ENCODE peak calls at places on chromosomes 2 and 18, in four cellular contexts. N, W, J and P are unnamed samples.
A peak's percentile ranks its signal among the peaks of the same experiment; 100 is the strongest.

GRCh38 chr2:230964136-230964730 is 31.7 kb upstream of the SPATA3 start:
- DNase-seq in J (no peak), W (no peak), N (no peak), P (no peak)

GRCh38 chr2:97870396-97870843 is 125.3 kb downstream of the TMEM131 start:
- DNase-seq in W (peak; percentile 48), J (peak; percentile 76), N (no peak), P (no peak)

GRCh38 chr2:9261231-9261883 is 54.7 kb downstream of the ASAP2 start:
- DNase-seq in N (no peak), J (no peak), W (peak; percentile 54), P (no peak)

GRCh38 chr18:13259701-13260100 is 41.1 kb downstream of the LDLRAD4 start:
- DNase-seq in N (no peak), J (no peak), W (no peak), P (no peak)

GRCh38 chr2:53964237-53964952 is 6.4 kb downstream of the PSME4 start:
- DNase-seq in J (peak; percentile 22), W (no peak), N (no peak), P (no peak)

GRCh38 chr2:180015951-180016709 is 9.0 kb upstream of the CWC22 start:
- DNase-seq in J (peak; percentile 48), N (no peak), W (no peak), P (no peak)

GRCh38 chr2:53231908-53232307 is 535.7 kb upstream of the CHAC2 start:
- DNase-seq in W (no peak), J (no peak), N (no peak), P (no peak)

GRCh38 chr18:77100751-77101355 is 31.7 kb downstream of the MBP start:
- DNase-seq in N (no peak), W (no peak), J (peak; percentile 44), P (peak; percentile 29)

GRCh38 chr2:950627-950992 is at the start of gene SNTG2:
- DNase-seq in W (no peak), N (peak; percentile 80), J (no peak), P (no peak)

GRCh38 chr2:33380661-33381183 is 95.7 kb upstream of the RASGRP3 start:
- DNase-seq in J (no peak), W (no peak), N (no peak), P (no peak)

GRCh38 chr2:136444323-136444722 is 321.0 kb upstream of the THSD7B start:
- DNase-seq in W (no peak), N (no peak), J (no peak), P (no peak)

GRCh38 chr2:120819720-120820210 is 84.1 kb downstream of the GLI2 start:
- DNase-seq in J (no peak), N (no peak), W (no peak), P (no peak)

GRCh38 chr2:197307933-197308521 is 2.6 kb downstream of the ANKRD44 start:
- DNase-seq in W (no peak), J (no peak), N (no peak), P (no peak)

GRCh38 chr2:8478133-8478793 is 203.6 kb upstream of the ID2 start:
- DNase-seq in N (no peak), J (no peak), W (no peak), P (no peak)

GRCh38 chr2:132645176-132645575 is 24.8 kb downstream of the LYPD1 start:
- DNase-seq in W (no peak), J (no peak), N (no peak), P (no peak)
- TF ChIP-seq CTCF in W (no peak), J (no peak), N (no peak), P (no peak)

GRCh38 chr2:75292826-75293225 is 93.5 kb upstream of the TACR1 start:
- DNase-seq in J (peak; percentile 67), N (no peak), W (no peak), P (no peak)

GRCh38 chr2:75289771-75290170 is 90.5 kb upstream of the TACR1 start:
- DNase-seq in J (no peak), N (no peak), W (no peak), P (no peak)

GRCh38 chr2:75287624-75288313 is 88.4 kb upstream of the TACR1 start:
- DNase-seq in W (no peak), J (no peak), N (no peak), P (no peak)

GRCh38 chr2:75288760-75289159 is 89.4 kb upstream of the TACR1 start:
- DNase-seq in W (no peak), N (no peak), J (no peak), P (no peak)

GRCh38 chr2:75290600-75291140 is 91.3 kb upstream of the TACR1 start:
- DNase-seq in W (no peak), J (peak; percentile 8), N (peak; percentile 12), P (no peak)
- TF ChIP-seq CTCF in W (no peak), J (peak; percentile 21), N (peak; percentile 21), P (no peak)

GRCh38 chr2:218269900-218270720 is at the start of the genes AAMP and PNKD:
- DNase-seq in J (peak; percentile 100), N (peak; percentile 100), W (peak; percentile 100), P (peak; percentile 100)
- TF ChIP-seq CTCF in J (no peak), N (no peak), W (no peak), P (no peak)

DNA sequence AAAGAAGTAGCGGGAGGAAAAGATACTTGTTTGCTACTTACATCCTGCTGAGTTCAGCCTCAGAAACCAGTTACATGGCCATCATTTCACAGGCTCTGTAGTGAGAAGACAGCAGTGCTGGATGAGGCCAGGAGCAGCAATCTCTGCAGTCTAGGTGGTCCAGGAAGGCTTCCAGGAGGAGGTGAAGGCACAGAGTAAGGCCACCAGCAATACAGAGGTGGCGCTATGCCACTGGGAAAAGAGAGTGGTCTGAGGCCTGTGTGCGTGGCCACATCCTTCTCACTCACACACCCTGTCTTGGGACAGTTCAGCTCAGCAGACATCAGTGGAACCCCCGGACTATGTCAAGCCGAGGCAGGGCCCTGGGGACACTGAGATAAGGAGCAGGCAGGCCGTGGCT is 162.7 kb downstream of the KLHL29 start:
- DNase-seq in J (no peak), N (no peak), W (no peak), P (no peak)
- TF ChIP-seq CTCF in J (no peak), N (no peak), W (no peak), P (no peak)

GRCh38 chr2:241257419-241258032 is 57.9 kb downstream of the HDLBP start:
- DNase-seq in N (no peak), J (no peak), W (no peak), P (no peak)
- TF ChIP-seq CTCF in N (no peak), J (peak; percentile 8), W (no peak), P (peak; percentile 27)

GRCh38 chr2:219998714-219999227 is 371.3 kb downstream of the SLC4A3 start:
- DNase-seq in W (no peak), N (no peak), J (no peak), P (no peak)
- TF ChIP-seq CTCF in W (no peak), N (no peak), J (no peak), P (no peak)

GRCh38 chr2:74399785-74400184 is 19.7 kb upstream of the DCTN1 start:
- DNase-seq in W (no peak), N (no peak), J (peak; percentile 50), P (no peak)
- TF ChIP-seq CTCF in W (no peak), N (peak; percentile 63), J (peak; percentile 59), P (peak; percentile 62)

DNA sequence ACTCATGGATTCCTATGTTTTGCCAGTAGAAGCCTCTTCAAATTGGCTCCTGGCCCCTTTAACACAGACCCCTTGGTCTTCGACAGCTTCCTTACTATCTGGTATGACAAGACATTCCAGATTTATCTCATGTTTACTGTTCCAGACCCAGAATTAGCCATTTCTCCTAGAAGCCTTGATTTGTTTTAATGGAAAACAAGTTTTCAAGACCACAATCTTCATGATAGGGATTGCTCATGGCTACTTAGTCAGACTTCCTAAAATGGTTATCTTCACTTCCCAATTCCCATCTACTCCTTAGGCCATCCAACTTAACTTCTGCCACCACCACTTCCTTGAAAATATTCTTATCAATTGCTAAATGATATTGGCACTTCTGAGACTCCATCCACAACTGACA is 63.2 kb downstream of the TTC32 start:
- DNase-seq in J (no peak), W (no peak), N (no peak), P (no peak)
- TF ChIP-seq CTCF in J (no peak), W (no peak), N (no peak), P (no peak)